ENCODE peak calls at places on chromosomes 16 and 17, in four cellular contexts. One of them, this sample, is unnamed.

GRCh38 chr17:30064738-30065137 is 51.9 kb upstream of the NSRP1 start:
- DNase-seq in GM12878: no peak
- DNase-seq in K562: no peak
- DNase-seq in HepG2: no peak
- DNase-seq in this sample: no peak

GRCh38 chr17:66087073-66087472 is 104.9 kb downstream of the CEP112 start:
- DNase-seq in GM12878: no peak
- DNase-seq in HepG2: no peak
- DNase-seq in K562: no peak
- DNase-seq in this sample: no peak

GRCh38 chr16:11603331-11603750 is 16.6 kb upstream of the LITAF start:
- DNase-seq in K562: no peak
- DNase-seq in GM12878: no peak
- DNase-seq in HepG2: no peak
- DNase-seq in this sample: no peak

GRCh38 chr16:5015351-5015750 is 18.4 kb downstream of the NAGPA start:
- DNase-seq in K562: no peak
- DNase-seq in HepG2: no peak
- DNase-seq in GM12878: no peak
- DNase-seq in this sample: no peak

GRCh38 chr17:35588196-35588920 is 1.2 kb downstream of the AP2B1 start:
- DNase-seq in K562: peak; percentile 73
- DNase-seq in GM12878: no peak
- DNase-seq in HepG2: no peak
- DNase-seq in this sample: peak; percentile 93

GRCh38 chr16:49674990-49675389 is 180.9 kb downstream of the ZNF423 start:
- DNase-seq in K562: no peak
- DNase-seq in GM12878: no peak
- DNase-seq in HepG2: no peak
- DNase-seq in this sample: no peak

GRCh38 chr17:10984163-10984562 is 146.3 kb upstream of the PIRT start:
- DNase-seq in HepG2: no peak
- DNase-seq in K562: no peak
- DNase-seq in GM12878: no peak
- DNase-seq in this sample: no peak

GRCh38 chr17:50268632-50269287 is 5.5 kb upstream of the TMEM92 start:
- DNase-seq in HepG2: no peak
- DNase-seq in GM12878: no peak
- DNase-seq in K562: no peak
- DNase-seq in this sample: no peak

GRCh38 chr17:4788807-4789700 is at the start of gene GLTPD2:
- DNase-seq in K562: no peak
- DNase-seq in HepG2: peak; percentile 82
- DNase-seq in GM12878: no peak
- DNase-seq in this sample: no peak

GRCh38 chr16:66512589-66513404 is 37.1 kb downstream of the TK2 start:
- DNase-seq in GM12878: no peak
- DNase-seq in K562: no peak
- DNase-seq in HepG2: peak; percentile 93
- DNase-seq in this sample: no peak

GRCh38 chr17:81120695-81121621 is 44.3 kb upstream of the PVALEF start:
- DNase-seq in GM12878: no peak
- DNase-seq in K562: no peak
- DNase-seq in HepG2: no peak
- DNase-seq in this sample: no peak

GRCh38 chr16:76235426-76235825 is 41.8 kb upstream of the CNTNAP4 start:
- DNase-seq in GM12878: no peak
- DNase-seq in HepG2: no peak
- DNase-seq in K562: no peak
- DNase-seq in this sample: no peak

GRCh38 chr16:65660390-65660789 is 538.5 kb upstream of the CDH11 start:
- DNase-seq in K562: no peak
- DNase-seq in GM12878: no peak
- DNase-seq in HepG2: no peak
- DNase-seq in this sample: no peak

GRCh38 chr17:32862940-32863339 is 14.0 kb downstream of the MYO1D start:
- DNase-seq in GM12878: no peak
- DNase-seq in K562: no peak
- DNase-seq in HepG2: no peak
- DNase-seq in this sample: no peak

GRCh38 chr17:76431509-76431908 is 21.4 kb downstream of the UBE2O start:
- DNase-seq in HepG2: no peak
- DNase-seq in K562: no peak
- DNase-seq in GM12878: no peak
- DNase-seq in this sample: no peak

GRCh38 chr16:51556694-51557327 is 405.7 kb upstream of the SALL1 start:
- DNase-seq in HepG2: no peak
- DNase-seq in K562: no peak
- DNase-seq in GM12878: no peak
- DNase-seq in this sample: peak; percentile 79

GRCh38 chr17:51045616-51046526 is 74.8 kb downstream of the SPAG9 start:
- DNase-seq in K562: no peak
- DNase-seq in GM12878: no peak
- DNase-seq in HepG2: peak; percentile 67
- DNase-seq in this sample: no peak

GRCh38 chr17:45228985-45229517 is 7.4 kb downstream of the FMNL1 start:
- DNase-seq in K562: peak; percentile 91
- DNase-seq in GM12878: peak; percentile 68
- DNase-seq in HepG2: peak; percentile 56
- DNase-seq in this sample: peak; percentile 96

GRCh38 chr17:37787055-37787720 is 42.3 kb upstream of the HNF1B start:
- DNase-seq in HepG2: peak; percentile 86
- DNase-seq in K562: no peak
- DNase-seq in GM12878: no peak
- DNase-seq in this sample: peak; percentile 95

GRCh38 chr16:4442371-4442770 is 16.7 kb downstream of the DNAJA3 start:
- DNase-seq in K562: no peak
- DNase-seq in GM12878: no peak
- DNase-seq in HepG2: no peak
- DNase-seq in this sample: no peak

GRCh38 chr16:54282202-54282922 is 4.2 kb downstream of the IRX3 start:
- DNase-seq in HepG2: no peak
- DNase-seq in GM12878: no peak
- DNase-seq in K562: peak; percentile 51
- DNase-seq in this sample: peak; percentile 45

GRCh38 chr17:17963694-17964436 is 8.3 kb downstream of the TOM1L2 start:
- DNase-seq in GM12878: no peak
- DNase-seq in HepG2: no peak
- DNase-seq in K562: no peak
- DNase-seq in this sample: no peak

GRCh38 chr16:84700518-84701277 is 898 bp downstream of the USP10 start:
- DNase-seq in GM12878: no peak
- DNase-seq in HepG2: no peak
- DNase-seq in K562: peak; percentile 61
- DNase-seq in this sample: peak; percentile 29

GRCh38 chr17:8825802-8826201 is 26.6 kb upstream of the MFSD6L start:
- DNase-seq in GM12878: no peak
- DNase-seq in K562: no peak
- DNase-seq in HepG2: no peak
- DNase-seq in this sample: no peak

GRCh38 chr16:89006036-89006752 is 29.2 kb upstream of the CBFA2T3 start:
- DNase-seq in K562: no peak
- DNase-seq in GM12878: no peak
- DNase-seq in HepG2: no peak
- DNase-seq in this sample: no peak

GRCh38 chr17:56536766-56537165 is 56.7 kb upstream of the NOG start:
- DNase-seq in K562: no peak
- DNase-seq in GM12878: no peak
- DNase-seq in HepG2: no peak
- DNase-seq in this sample: no peak

GRCh38 chr17:50931003-50931878 is 65.1 kb upstream of the TOB1 start:
- DNase-seq in HepG2: peak; percentile 77
- DNase-seq in GM12878: no peak
- DNase-seq in K562: peak; percentile 78
- DNase-seq in this sample: peak; percentile 86

GRCh38 chr16:5450435-5451104 is 353.0 kb upstream of the EEF2KMT start:
- DNase-seq in K562: no peak
- DNase-seq in GM12878: no peak
- DNase-seq in HepG2: no peak
- DNase-seq in this sample: no peak

GRCh38 chr16:58299757-58300349 is 5.0 kb upstream of the PRSS54 start:
- DNase-seq in K562: peak; percentile 50
- DNase-seq in GM12878: no peak
- DNase-seq in HepG2: peak; percentile 26
- DNase-seq in this sample: no peak

GRCh38 chr16:49354101-49354500 is 19.5 kb upstream of the C16orf78 start:
- DNase-seq in GM12878: no peak
- DNase-seq in K562: no peak
- DNase-seq in HepG2: no peak
- DNase-seq in this sample: no peak

DNA sequence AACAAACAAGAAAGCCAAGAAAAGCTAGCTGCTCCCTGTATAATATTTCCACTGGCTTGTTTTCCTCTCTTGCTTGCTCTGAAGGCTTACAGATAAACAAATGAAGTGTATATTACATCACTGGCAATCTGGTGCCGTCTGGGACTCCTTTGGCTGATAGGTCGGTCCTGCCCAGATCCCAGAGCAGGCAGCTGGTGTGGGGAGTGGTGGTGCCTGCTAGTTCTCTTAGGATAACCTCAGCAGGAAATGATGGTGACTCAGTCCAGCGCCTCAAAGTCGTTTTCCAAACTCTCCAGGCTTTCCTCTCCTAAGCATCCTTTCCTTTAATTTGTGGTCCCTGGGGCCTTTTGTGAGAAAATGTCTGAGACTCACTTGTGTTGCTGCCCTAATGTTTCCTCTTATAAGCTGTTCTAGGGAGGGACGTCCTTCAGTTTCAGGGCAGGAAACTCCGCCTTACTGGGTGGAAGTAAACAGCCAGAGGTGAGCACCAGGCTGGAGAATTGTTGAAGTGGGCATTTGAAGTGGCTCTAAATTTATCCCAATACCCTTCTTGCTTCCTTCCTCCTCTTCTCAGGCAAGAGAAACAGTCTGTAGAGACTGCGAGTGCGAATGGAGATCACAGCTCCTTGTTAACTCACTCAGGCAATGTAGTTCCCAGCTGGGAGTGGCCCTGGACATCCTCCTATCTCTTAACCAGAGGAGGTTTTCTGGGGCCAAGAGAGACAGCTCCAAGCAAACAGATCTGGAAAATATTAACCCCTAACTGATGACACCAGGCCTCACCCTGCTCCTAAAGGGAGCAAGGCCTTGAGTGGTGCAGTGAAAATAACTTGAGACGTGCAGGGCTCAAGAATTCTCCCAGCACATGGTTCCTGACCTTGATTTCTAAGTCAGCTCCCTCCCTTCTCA is 34.9 kb downstream of the CD300LF start:
- DNase-seq in K562: no peak
- DNase-seq in GM12878: no peak
- DNase-seq in HepG2: no peak
- DNase-seq in this sample: peak; percentile 69
- TF ChIP-seq ESRRA in K562: no peak
- TF ChIP-seq ESRRA in GM12878: no peak
- TF ChIP-seq ESRRA in HepG2: no peak
- TF ChIP-seq ESRRA in this sample: no peak

GRCh38 chr17:77501101-77501566 is 360.4 kb downstream of the SEC14L1 start:
- DNase-seq in K562: peak; percentile 68
- DNase-seq in HepG2: peak; percentile 43
- DNase-seq in GM12878: no peak
- DNase-seq in this sample: peak; percentile 57
- TF ChIP-seq HDAC2 in K562: no peak
- TF ChIP-seq HDAC2 in HepG2: no peak
- TF ChIP-seq HDAC2 in GM12878: no peak
- TF ChIP-seq HDAC2 in this sample: no peak

DNA sequence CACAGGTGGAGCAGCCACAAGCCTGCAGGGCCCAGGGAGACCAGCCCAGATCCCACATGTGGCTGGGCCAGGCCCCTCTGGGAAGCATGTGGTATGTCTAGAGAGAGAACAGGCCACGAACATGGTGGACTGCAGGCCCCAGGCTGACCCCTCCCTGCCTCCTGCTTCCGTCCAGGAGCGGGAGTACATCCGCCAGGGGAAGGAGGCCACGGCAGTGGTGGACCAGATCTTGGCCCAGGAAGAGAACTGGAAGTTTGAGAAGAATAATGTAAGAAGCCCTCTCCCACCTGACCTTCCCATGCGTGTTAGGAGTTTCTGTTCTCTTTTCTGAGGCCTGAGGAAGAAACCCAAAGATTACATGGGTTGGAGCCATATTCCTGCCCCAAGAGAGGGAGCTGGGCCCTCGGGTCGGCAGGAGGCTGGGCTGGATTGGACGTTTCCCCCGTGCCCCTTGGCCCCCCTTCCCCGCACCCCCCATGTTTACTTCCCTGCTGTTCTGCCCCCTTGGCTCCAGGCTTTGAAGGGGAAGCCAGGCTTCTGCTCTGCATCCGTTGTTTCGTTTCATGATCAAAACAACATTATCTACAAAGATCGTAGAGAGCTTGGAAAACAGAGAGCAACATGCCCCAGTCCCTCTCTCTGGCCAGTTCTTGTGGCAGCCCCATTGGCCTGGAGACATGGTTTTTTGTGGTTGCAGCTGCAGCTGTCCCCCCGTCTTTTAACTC is 5.7 kb upstream of the TCAP start:
- DNase-seq in GM12878: no peak
- DNase-seq in HepG2: no peak
- DNase-seq in K562: no peak
- DNase-seq in this sample: no peak
- H3K4me1 ChIP-seq in GM12878: peaks cover 6% of the 10 kb centered on the region
- H3K4me1 ChIP-seq in HepG2: peaks cover 16% of the 10 kb centered on the region
- H3K4me1 ChIP-seq in K562: peaks cover 51% of the 10 kb centered on the region
- H3K4me1 ChIP-seq in this sample: peaks cover 24% of the 10 kb centered on the region

GRCh38 chr16:85759136-85759535 is 8.2 kb upstream of the C16orf74 start:
- DNase-seq in K562: no peak
- DNase-seq in HepG2: no peak
- DNase-seq in GM12878: no peak
- DNase-seq in this sample: no peak

GRCh38 chr16:85761866-85762265 is 11.0 kb upstream of the C16orf74 start:
- DNase-seq in K562: no peak
- DNase-seq in GM12878: no peak
- DNase-seq in HepG2: no peak
- DNase-seq in this sample: no peak

GRCh38 chr16:85762970-85763369 is 12.1 kb upstream of the C16orf74 start:
- DNase-seq in HepG2: no peak
- DNase-seq in GM12878: no peak
- DNase-seq in K562: no peak
- DNase-seq in this sample: no peak

GRCh38 chr16:85757341-85757822 is 6.5 kb upstream of the C16orf74 start:
- DNase-seq in K562: no peak
- DNase-seq in HepG2: no peak
- DNase-seq in GM12878: peak; percentile 57
- DNase-seq in this sample: no peak

GRCh38 chr16:85759631-85760419 is 8.9 kb upstream of the C16orf74 start:
- DNase-seq in K562: peak; percentile 51
- DNase-seq in GM12878: no peak
- DNase-seq in HepG2: no peak
- DNase-seq in this sample: peak; percentile 55
- TF ChIP-seq ESRRA in K562: no peak
- TF ChIP-seq ESRRA in GM12878: no peak
- TF ChIP-seq ESRRA in HepG2: no peak
- TF ChIP-seq ESRRA in this sample: no peak

This sample was measured in A549.